ENCODE peak calls at places on chromosome 20, in six cellular contexts. V is AG09309, S is left ventricle myocardium inferior, U is astrocyte of the spinal cord, R is SJSA1, X is lung. G is an unnamed sample.

GRCh38 chr20:3613821-3614440 is 49.3 kb downstream of the GFRA4 start:
- DNase-seq in V (no peak), S (no peak), U (peak; percentile 4), R (no peak), X (no peak), G (no peak)

GRCh38 chr20:51382111-51382985 is 160.2 kb downstream of the NFATC2 start:
- DNase-seq in V (no peak), S (no peak), U (no peak), R (no peak), X (no peak), G (no peak)

GRCh38 chr20:35002426-35003210 is 47.0 kb downstream of the MYH7B start:
- DNase-seq in V (no peak), S (peak; percentile 14), U (no peak), R (no peak), X (no peak), G (no peak)

GRCh38 chr20:431012-431904 is 23.2 kb downstream of the RBCK1 start:
- DNase-seq in V (peak; percentile 18), S (peak; percentile 50), U (peak; percentile 68), R (peak; percentile 19), X (peak; percentile 58), G (peak; percentile 69)

GRCh38 chr20:2756056-2756611 is 44.3 kb downstream of the CPXM1 start:
- DNase-seq in V (no peak), S (no peak), U (peak; percentile 46), R (peak; percentile 26), X (no peak), G (no peak)

GRCh38 chr20:25336561-25337422 is 53.8 kb downstream of the ABHD12 start:
- DNase-seq in V (no peak), S (no peak), U (peak; percentile 48), R (no peak), X (no peak), G (no peak)

GRCh38 chr20:34675993-34676641 is 775 bp downstream of the PIGU start:
- DNase-seq in V (no peak), S (no peak), U (no peak), R (no peak), X (no peak), G (no peak)

GRCh38 chr20:33697129-33697528 is 10.9 kb upstream of the E2F1 start:
- DNase-seq in V (no peak), S (no peak), U (no peak), R (no peak), X (no peak), G (peak; percentile 84)

GRCh38 chr20:47568019-47568418 is 66.3 kb downstream of the NCOA3 start:
- DNase-seq in V (peak; percentile 79), S (no peak), U (peak; percentile 91), R (peak; percentile 86), X (no peak), G (no peak)

GRCh38 chr20:49979030-49979832 is 3.5 kb upstream of the SNAI1 start:
- DNase-seq in V (no peak), S (no peak), U (peak; percentile 51), R (peak; percentile 65), X (peak; percentile 48), G (peak; percentile 51)

GRCh38 chr20:47585087-47585747 is 83.5 kb downstream of the NCOA3 start:
- DNase-seq in V (no peak), S (no peak), U (no peak), R (no peak), X (no peak), G (no peak)

GRCh38 chr20:697826-698225 is 22.2 kb upstream of the SCRT2 start:
- DNase-seq in V (no peak), S (no peak), U (no peak), R (no peak), X (no peak), G (no peak)

GRCh38 chr20:31260326-31260932 is 3.0 kb downstream of the DEFB115 start:
- DNase-seq in V (no peak), S (no peak), U (no peak), R (no peak), X (no peak), G (no peak)

GRCh38 chr20:51385941-51386530 is 156.5 kb downstream of the NFATC2 start:
- DNase-seq in V (no peak), S (no peak), U (peak; percentile 53), R (no peak), X (no peak), G (no peak)

GRCh38 chr20:56111951-56112730 is 106.8 kb upstream of the CBLN4 start:
- DNase-seq in V (no peak), S (no peak), U (no peak), R (no peak), X (no peak), G (no peak)

DNA sequence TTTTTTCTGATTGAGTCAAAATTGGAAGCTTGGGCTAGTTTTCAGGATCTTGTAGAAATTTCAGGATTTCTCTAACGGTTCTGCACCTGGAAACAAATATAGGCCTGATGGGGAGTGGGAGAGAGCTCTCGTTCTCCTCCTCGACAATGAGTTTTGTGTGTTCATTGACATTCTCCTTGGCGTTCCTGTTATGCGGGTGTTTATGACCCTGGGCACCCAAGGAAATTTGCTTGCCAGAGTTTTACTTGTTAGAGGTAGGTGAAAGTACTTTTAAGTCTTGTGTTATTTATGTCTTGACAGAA is 2.2 kb downstream of the ASXL1 start:
- DNase-seq in V (no peak), S (no peak), U (no peak), R (no peak), X (no peak), G (no peak)
- H3K4me3 ChIP-seq in V (peak overlapping the region; percentile 98), S (peak overlapping the region; percentile 97), U (peak overlapping the region; percentile 94), R (peak overlapping the region; percentile 84), X (no peak overlapping the region), G (no peak overlapping the region)

GRCh38 chr20:38842558-38842981 is 37.1 kb downstream of the PPP1R16B start:
- DNase-seq in V (no peak), S (no peak), U (no peak), R (no peak), X (no peak), G (no peak)
- H3K4me3 ChIP-seq in V (no peak overlapping the region), S (no peak overlapping the region), U (no peak overlapping the region), R (no peak overlapping the region), X (no peak overlapping the region), G (no peak overlapping the region)

GRCh38 chr20:40599987-40600386 is 89.0 kb downstream of the MAFB start:
- DNase-seq in V (no peak), S (no peak), U (no peak), R (no peak), X (no peak), G (no peak)
- H3K4me3 ChIP-seq in V (no peak overlapping the region), S (no peak overlapping the region), U (no peak overlapping the region), R (no peak overlapping the region), X (no peak overlapping the region), G (no peak overlapping the region)

DNA sequence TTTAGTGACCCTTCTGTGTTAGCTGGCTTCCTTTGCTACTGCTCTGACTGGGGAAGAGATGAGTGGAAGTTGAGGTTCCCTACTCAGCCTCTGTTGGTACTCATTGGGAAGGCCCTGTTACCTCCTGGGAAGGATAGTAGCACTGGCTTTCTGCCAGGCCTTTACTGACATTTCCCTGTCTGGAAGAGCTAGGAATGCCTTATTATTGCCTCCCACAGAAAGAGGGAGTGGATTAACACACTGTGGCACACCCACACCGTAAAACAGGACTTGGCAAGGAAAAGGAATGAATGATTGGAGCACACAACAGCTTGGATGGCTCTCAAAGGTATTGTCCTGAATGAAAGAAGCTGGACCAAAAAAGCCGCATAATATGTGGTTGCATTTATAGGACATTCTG is 12.2 kb downstream of the ZNF831 start:
- DNase-seq in V (no peak), S (no peak), U (no peak), R (no peak), X (no peak), G (no peak)
- H3K4me3 ChIP-seq in V (no peak overlapping the region), S (no peak overlapping the region), U (no peak overlapping the region), R (no peak overlapping the region), X (no peak overlapping the region), G (no peak overlapping the region)

DNA sequence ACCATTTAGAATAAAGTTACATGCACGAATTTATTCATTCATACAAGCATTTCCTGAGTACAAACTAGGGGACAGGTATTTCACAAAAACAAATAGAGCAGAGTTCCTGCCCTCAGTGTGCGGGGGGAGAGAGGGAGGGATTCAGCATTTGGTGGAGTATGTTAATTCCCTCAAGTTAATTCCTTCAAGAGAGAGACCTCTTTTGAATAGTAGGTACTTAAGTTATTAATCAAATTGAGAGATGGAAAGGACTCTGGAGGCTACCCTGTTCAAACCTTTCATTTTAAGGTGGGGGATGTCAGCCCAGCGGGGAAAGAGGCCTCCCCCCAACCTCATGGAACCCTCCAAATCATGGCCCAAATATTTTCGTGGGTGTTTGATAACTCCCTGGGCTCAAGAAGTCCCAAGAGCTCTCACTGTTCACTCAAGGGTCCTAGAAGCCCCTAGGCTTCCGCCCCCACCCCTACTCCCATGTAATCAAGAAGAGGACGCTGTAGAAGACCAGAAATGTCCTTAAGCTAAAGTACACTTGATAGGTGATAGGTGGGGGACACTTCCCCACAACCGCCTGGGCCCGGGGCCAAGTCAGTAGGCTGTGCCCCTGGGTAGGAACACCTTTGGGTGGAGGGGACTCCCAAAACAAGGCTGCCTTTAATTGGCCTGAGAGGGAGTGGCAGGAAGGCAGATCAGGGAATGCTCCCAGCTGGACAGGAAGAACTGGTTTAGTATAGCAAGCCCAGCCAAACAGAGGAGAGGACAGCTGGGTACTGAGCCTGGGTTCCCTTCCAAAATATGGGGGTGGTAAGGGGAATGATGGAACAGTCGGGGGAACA is 2.9 kb downstream of the SDC4 start:
- DNase-seq in V (no peak), S (no peak), U (no peak), R (no peak), X (peak; percentile 89), G (no peak)
- H3K4me3 ChIP-seq in V (peak overlapping the region; percentile 87), S (peak overlapping the region; percentile 85), U (peak overlapping the region; percentile 21), R (no peak overlapping the region), X (no peak overlapping the region), G (peak overlapping the region; percentile 74)

GRCh38 chr20:8633366-8633765 is 435.5 kb upstream of the PLCB4 start:
- DNase-seq in V (peak; percentile 2), S (no peak), U (peak; percentile 25), R (no peak), X (no peak), G (no peak)

GRCh38 chr20:8624616-8625015 is 444.3 kb upstream of the PLCB4 start:
- DNase-seq in V (no peak), S (no peak), U (no peak), R (no peak), X (no peak), G (no peak)

GRCh38 chr20:8624046-8624445 is 444.8 kb upstream of the PLCB4 start:
- DNase-seq in V (no peak), S (no peak), U (no peak), R (no peak), X (no peak), G (no peak)

GRCh38 chr20:8631271-8631670 is 437.6 kb upstream of the PLCB4 start:
- DNase-seq in V (no peak), S (no peak), U (peak; percentile 59), R (no peak), X (no peak), G (no peak)

DNA sequence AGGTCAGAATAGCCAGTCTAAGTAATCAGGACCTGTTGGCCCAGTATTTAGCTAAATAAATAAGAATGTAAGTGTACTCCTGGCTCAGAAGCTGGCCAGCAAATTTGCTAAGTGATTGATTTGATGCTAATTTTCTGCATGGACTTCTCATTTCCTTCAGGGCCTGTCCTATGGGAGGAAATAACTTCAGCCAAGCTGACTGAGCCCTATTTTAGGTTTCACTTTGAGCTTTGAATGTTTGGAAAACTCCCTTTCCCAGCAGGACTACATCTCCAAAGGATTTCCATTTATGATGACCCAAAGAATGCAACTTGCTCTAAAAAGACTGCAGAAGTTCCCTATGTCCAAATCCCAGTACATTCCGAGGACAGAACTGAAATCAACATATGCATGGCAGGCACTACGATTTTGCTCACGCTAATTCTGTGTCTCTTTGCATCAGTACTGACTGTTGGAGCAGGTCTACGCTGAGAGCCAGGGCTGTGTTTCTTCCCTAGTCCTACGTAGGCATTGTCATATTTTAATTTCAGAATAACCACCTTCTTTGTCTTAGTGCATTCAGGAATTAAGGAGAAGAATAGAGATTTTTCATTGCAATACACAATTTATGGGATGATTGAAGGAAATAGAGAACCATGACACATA is 441.4 kb upstream of the PLCB4 start:
- DNase-seq in V (no peak), S (no peak), U (no peak), R (no peak), X (no peak), G (no peak)
- H3K4me3 ChIP-seq in V (no peak overlapping the region), S (peak overlapping the region; percentile 42), U (no peak overlapping the region), R (no peak overlapping the region), X (no peak overlapping the region), G (peak overlapping the region; percentile 21)

G was measured in dorsolateral prefrontal cortex.